ENCODE peak calls at places on chromosomes 16 and 17, in four cellular contexts. One of them, this sample, is unnamed.
A peak's percentile ranks its signal among the peaks of the same experiment; 100 is the strongest.

GRCh38 chr17:15894913-15895658 is 49.8 kb upstream of the ADORA2B start:
- DNase-seq in endothelial cell of umbilical vein: no peak
- DNase-seq in tibial nerve: no peak
- DNase-seq in testis: no peak
- DNase-seq in this sample: no peak

GRCh38 chr16:8063151-8063550 is 527.2 kb downstream of the TMEM114 start:
- DNase-seq in endothelial cell of umbilical vein: no peak
- DNase-seq in tibial nerve: no peak
- DNase-seq in testis: no peak
- DNase-seq in this sample: no peak

GRCh38 chr16:89193021-89193575 is 7.2 kb downstream of the SLC22A31 start:
- DNase-seq in endothelial cell of umbilical vein: peak; percentile 79
- DNase-seq in tibial nerve: no peak
- DNase-seq in testis: no peak
- DNase-seq in this sample: peak; percentile 89

GRCh38 chr17:8109669-8110455 is 8.5 kb downstream of the ALOXE3 start:
- DNase-seq in endothelial cell of umbilical vein: peak; percentile 28
- DNase-seq in tibial nerve: peak; percentile 16
- DNase-seq in testis: peak; percentile 75
- DNase-seq in this sample: peak; percentile 94

GRCh38 chr17:42519546-42520444 is 16.2 kb upstream of the NAGLU start:
- DNase-seq in endothelial cell of umbilical vein: peak; percentile 98
- DNase-seq in tibial nerve: peak; percentile 98
- DNase-seq in testis: peak; percentile 98
- DNase-seq in this sample: peak; percentile 76

GRCh38 chr16:17657037-17657436 is 186.3 kb upstream of the XYLT1 start:
- DNase-seq in endothelial cell of umbilical vein: no peak
- DNase-seq in tibial nerve: no peak
- DNase-seq in testis: no peak
- DNase-seq in this sample: no peak

GRCh38 chr17:56142325-56142724 is 10.9 kb upstream of the ANKFN1 start:
- DNase-seq in endothelial cell of umbilical vein: no peak
- DNase-seq in tibial nerve: peak; percentile 26
- DNase-seq in testis: no peak
- DNase-seq in this sample: no peak

GRCh38 chr16:66926171-66926570 is 836 bp upstream of the RRAD start:
- DNase-seq in endothelial cell of umbilical vein: no peak
- DNase-seq in tibial nerve: no peak
- DNase-seq in testis: peak; percentile 65
- DNase-seq in this sample: no peak

GRCh38 chr17:60652484-60653247 is 25.0 kb upstream of the BCAS3 start:
- DNase-seq in endothelial cell of umbilical vein: no peak
- DNase-seq in tibial nerve: no peak
- DNase-seq in testis: no peak
- DNase-seq in this sample: no peak

GRCh38 chr17:73291260-73291801 is 20.5 kb downstream of the CDC42EP4 start:
- DNase-seq in endothelial cell of umbilical vein: peak; percentile 18
- DNase-seq in tibial nerve: peak; percentile 75
- DNase-seq in testis: no peak
- DNase-seq in this sample: peak; percentile 83

GRCh38 chr16:85615852-85616607 is 2.9 kb downstream of the GSE1 start:
- DNase-seq in endothelial cell of umbilical vein: peak; percentile 49
- DNase-seq in tibial nerve: peak; percentile 81
- DNase-seq in testis: peak; percentile 89
- DNase-seq in this sample: peak; percentile 95

GRCh38 chr17:57256708-57257112 is 387 bp downstream of the MSI2 start:
- DNase-seq in endothelial cell of umbilical vein: peak; percentile 33
- DNase-seq in tibial nerve: peak; percentile 24
- DNase-seq in testis: peak; percentile 20
- DNase-seq in this sample: no peak

GRCh38 chr16:66070140-66070887 is 296.2 kb upstream of the CDH5 start:
- DNase-seq in endothelial cell of umbilical vein: no peak
- DNase-seq in tibial nerve: peak; percentile 52
- DNase-seq in testis: peak; percentile 43
- DNase-seq in this sample: no peak

GRCh38 chr17:34725740-34726139 is 146.4 kb downstream of the TMEM132E start:
- DNase-seq in endothelial cell of umbilical vein: no peak
- DNase-seq in tibial nerve: no peak
- DNase-seq in testis: no peak
- DNase-seq in this sample: no peak

GRCh38 chr17:13031718-13032350 is 14.0 kb upstream of the ELAC2 start:
- DNase-seq in endothelial cell of umbilical vein: peak; percentile 18
- DNase-seq in tibial nerve: peak; percentile 45
- DNase-seq in testis: peak; percentile 74
- DNase-seq in this sample: peak; percentile 81

GRCh38 chr17:50139950-50140885 is 10.3 kb upstream of the SAMD14 start:
- DNase-seq in endothelial cell of umbilical vein: peak; percentile 78
- DNase-seq in tibial nerve: peak; percentile 80
- DNase-seq in testis: peak; percentile 82
- DNase-seq in this sample: peak; percentile 95

GRCh38 chr17:48429638-48430586 is at the start of gene SKAP1:
- DNase-seq in endothelial cell of umbilical vein: no peak
- DNase-seq in tibial nerve: no peak
- DNase-seq in testis: no peak
- DNase-seq in this sample: peak; percentile 91

GRCh38 chr17:52470553-52470952 is 312.0 kb upstream of the CA10 start:
- DNase-seq in endothelial cell of umbilical vein: no peak
- DNase-seq in tibial nerve: no peak
- DNase-seq in testis: no peak
- DNase-seq in this sample: no peak

GRCh38 chr16:67403976-67404555 is 10.8 kb upstream of the TPPP3 start:
- DNase-seq in endothelial cell of umbilical vein: no peak
- DNase-seq in tibial nerve: no peak
- DNase-seq in testis: no peak
- DNase-seq in this sample: no peak

GRCh38 chr17:18380471-18381157 is 3.0 kb downstream of the EVPLL start:
- DNase-seq in endothelial cell of umbilical vein: no peak
- DNase-seq in tibial nerve: no peak
- DNase-seq in testis: no peak
- DNase-seq in this sample: peak; percentile 47

GRCh38 chr16:19231881-19232280 is 53.6 kb upstream of the CLEC19A start:
- DNase-seq in endothelial cell of umbilical vein: no peak
- DNase-seq in tibial nerve: no peak
- DNase-seq in testis: no peak
- DNase-seq in this sample: no peak

GRCh38 chr16:2005646-2006045 is 4.0 kb downstream of the ZNF598 start:
- DNase-seq in endothelial cell of umbilical vein: peak; percentile 45
- DNase-seq in tibial nerve: no peak
- DNase-seq in testis: no peak
- DNase-seq in this sample: peak; percentile 82

GRCh38 chr16:2004795-2005517 is 4.7 kb downstream of the ZNF598 start:
- DNase-seq in endothelial cell of umbilical vein: no peak
- DNase-seq in tibial nerve: no peak
- DNase-seq in testis: peak; percentile 63
- DNase-seq in this sample: peak; percentile 76

GRCh38 chr16:2008009-2008526 is 1.6 kb downstream of the ZNF598 start:
- DNase-seq in endothelial cell of umbilical vein: peak; percentile 46
- DNase-seq in tibial nerve: no peak
- DNase-seq in testis: no peak
- DNase-seq in this sample: peak; percentile 79

GRCh38 chr16:2007081-2007836 is 2.4 kb downstream of the ZNF598 start:
- DNase-seq in endothelial cell of umbilical vein: no peak
- DNase-seq in tibial nerve: no peak
- DNase-seq in testis: no peak
- DNase-seq in this sample: peak; percentile 74

GRCh38 chr16:2006317-2006716 is 3.3 kb downstream of the ZNF598 start:
- DNase-seq in endothelial cell of umbilical vein: no peak
- DNase-seq in tibial nerve: no peak
- DNase-seq in testis: no peak
- DNase-seq in this sample: peak; percentile 65
- TF ChIP-seq POLR2A in endothelial cell of umbilical vein: no peak
- TF ChIP-seq POLR2A in tibial nerve: no peak
- TF ChIP-seq POLR2A in testis: no peak
- TF ChIP-seq POLR2A in this sample: no peak

GRCh38 chr17:75065562-75066151 is 18.6 kb downstream of the KCTD2 start:
- DNase-seq in endothelial cell of umbilical vein: peak; percentile 46
- DNase-seq in tibial nerve: no peak
- DNase-seq in testis: no peak
- DNase-seq in this sample: peak; percentile 31
- TF ChIP-seq CTCF in endothelial cell of umbilical vein: no peak
- TF ChIP-seq CTCF in tibial nerve: no peak
- TF ChIP-seq CTCF in testis: no peak
- TF ChIP-seq CTCF in this sample: no peak

GRCh38 chr16:589658-590159 is at the start of gene RAB40C:
- DNase-seq in endothelial cell of umbilical vein: peak; percentile 97
- DNase-seq in tibial nerve: peak; percentile 98
- DNase-seq in testis: peak; percentile 99
- DNase-seq in this sample: peak; percentile 99
- TF ChIP-seq POLR2A in endothelial cell of umbilical vein: no peak
- TF ChIP-seq POLR2A in tibial nerve: no peak
- TF ChIP-seq POLR2A in testis: no peak
- TF ChIP-seq POLR2A in this sample: no peak

GRCh38 chr17:9728005-9728404 is 63.4 kb downstream of the DHRS7C start:
- DNase-seq in endothelial cell of umbilical vein: no peak
- DNase-seq in tibial nerve: no peak
- DNase-seq in testis: no peak
- DNase-seq in this sample: no peak

GRCh38 chr17:9728564-9728963 is 62.8 kb downstream of the DHRS7C start:
- DNase-seq in endothelial cell of umbilical vein: no peak
- DNase-seq in tibial nerve: no peak
- DNase-seq in testis: no peak
- DNase-seq in this sample: no peak

GRCh38 chr17:9726291-9726690 is 65.1 kb downstream of the DHRS7C start:
- DNase-seq in endothelial cell of umbilical vein: no peak
- DNase-seq in tibial nerve: no peak
- DNase-seq in testis: no peak
- DNase-seq in this sample: no peak

GRCh38 chr17:9729735-9730420 is 61.5 kb downstream of the DHRS7C start:
- DNase-seq in endothelial cell of umbilical vein: no peak
- DNase-seq in tibial nerve: no peak
- DNase-seq in testis: no peak
- DNase-seq in this sample: no peak

DNA sequence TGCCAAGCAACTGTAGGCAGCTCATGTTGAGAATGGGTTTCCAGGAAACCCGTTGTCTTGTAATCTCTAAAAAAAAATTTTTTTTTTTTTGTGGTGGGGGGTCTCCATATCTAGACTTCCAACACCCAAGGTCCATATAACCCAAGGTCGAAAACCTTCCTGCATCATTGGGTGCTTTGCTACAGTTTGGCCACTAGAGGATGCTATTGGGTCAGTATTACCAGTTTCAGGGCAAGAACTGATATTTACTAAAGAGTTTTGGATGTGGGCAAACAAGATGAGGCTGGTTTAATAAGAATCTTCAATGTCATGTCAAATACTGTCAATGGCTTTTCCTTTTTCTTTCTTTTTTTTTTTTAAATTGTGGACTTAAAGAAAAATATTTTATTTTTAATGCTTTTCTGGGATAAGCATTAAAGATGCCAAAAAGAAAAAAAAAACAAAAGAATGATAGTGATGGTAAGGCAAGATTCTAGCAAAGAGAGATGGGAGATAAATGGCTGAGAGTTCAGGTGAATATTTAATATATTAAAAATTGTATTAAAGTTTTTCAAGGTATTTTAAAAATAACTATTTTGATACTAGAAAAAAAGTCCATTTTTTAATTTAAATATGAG is 62.2 kb downstream of the DHRS7C start:
- DNase-seq in endothelial cell of umbilical vein: peak; percentile 7
- DNase-seq in tibial nerve: peak; percentile 30
- DNase-seq in testis: peak; percentile 50
- DNase-seq in this sample: no peak
- TF ChIP-seq CTCF in endothelial cell of umbilical vein: peak; percentile 74
- TF ChIP-seq CTCF in tibial nerve: peak; percentile 86
- TF ChIP-seq CTCF in testis: peak; percentile 91
- TF ChIP-seq CTCF in this sample: peak; percentile 87

DNA sequence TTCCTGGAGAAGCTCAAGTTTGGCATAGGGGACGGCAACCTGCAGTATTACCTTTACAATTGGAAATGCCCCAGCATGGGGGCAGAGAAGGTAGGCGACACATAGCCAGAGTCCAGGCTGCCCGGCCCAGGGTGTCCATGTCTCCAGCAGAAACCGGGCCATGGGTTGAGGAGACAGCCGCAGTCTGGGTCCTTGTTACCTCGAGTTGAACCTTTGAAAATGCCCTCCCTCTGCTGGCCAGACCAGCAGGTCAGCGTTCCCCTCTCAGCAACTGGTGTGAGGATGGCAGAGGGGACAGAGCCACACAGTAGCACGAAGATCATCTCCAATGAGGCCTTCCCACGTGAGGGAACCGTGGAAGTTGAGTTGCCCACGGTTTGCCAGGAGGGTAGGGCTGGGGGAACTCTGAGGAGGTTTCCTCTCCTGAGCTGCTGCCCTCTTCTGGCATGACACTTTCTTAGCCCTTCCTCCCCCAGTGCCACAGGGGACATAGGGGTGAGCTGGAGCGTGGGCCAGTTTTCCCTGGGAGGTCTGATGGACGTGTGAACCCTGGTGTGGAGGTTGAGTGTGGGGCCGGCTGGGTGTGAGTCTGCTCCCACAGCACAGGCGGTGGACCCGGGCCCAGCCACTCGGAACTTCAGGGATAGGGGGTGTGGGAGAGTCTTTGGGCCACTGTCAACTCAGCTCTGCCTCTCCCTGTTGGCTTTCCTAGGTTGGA is 27.2 kb downstream of the PLCD3 start:
- DNase-seq in endothelial cell of umbilical vein: no peak
- DNase-seq in tibial nerve: no peak
- DNase-seq in testis: no peak
- DNase-seq in this sample: no peak
- TF ChIP-seq POLR2A in endothelial cell of umbilical vein: no peak
- TF ChIP-seq POLR2A in tibial nerve: no peak
- TF ChIP-seq POLR2A in testis: no peak
- TF ChIP-seq POLR2A in this sample: no peak

DNA sequence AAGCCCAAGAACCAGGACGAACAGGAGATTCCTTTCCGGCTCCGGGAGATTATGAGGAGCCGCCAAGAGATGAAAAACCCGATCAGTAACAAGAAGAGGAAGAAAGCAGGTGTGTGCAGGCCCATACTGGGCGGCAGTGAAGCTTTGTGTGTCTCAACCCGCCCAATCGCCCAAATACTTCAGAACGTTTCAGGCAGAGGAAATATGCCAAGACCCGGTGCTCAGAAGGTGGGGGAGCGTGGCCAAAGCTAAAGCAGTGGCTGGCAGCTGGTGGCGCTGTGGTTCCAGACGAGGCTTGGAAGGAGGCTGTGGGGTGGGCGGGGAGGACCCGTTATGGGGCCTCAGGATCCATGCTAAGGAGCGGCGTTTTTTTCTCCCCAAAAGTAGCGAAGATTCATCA is 1.2 kb downstream of the CCDC137 start:
- DNase-seq in endothelial cell of umbilical vein: no peak
- DNase-seq in tibial nerve: no peak
- DNase-seq in testis: no peak
- DNase-seq in this sample: no peak
- TF ChIP-seq CTCF in endothelial cell of umbilical vein: no peak
- TF ChIP-seq CTCF in tibial nerve: no peak
- TF ChIP-seq CTCF in testis: no peak
- TF ChIP-seq CTCF in this sample: no peak

GRCh38 chr16:53511084-53511402 is 8.0 kb upstream of the AKTIP start:
- DNase-seq in endothelial cell of umbilical vein: no peak
- DNase-seq in tibial nerve: no peak
- DNase-seq in testis: no peak
- DNase-seq in this sample: peak; percentile 66
- TF ChIP-seq POLR2A in endothelial cell of umbilical vein: no peak
- TF ChIP-seq POLR2A in tibial nerve: no peak
- TF ChIP-seq POLR2A in testis: no peak
- TF ChIP-seq POLR2A in this sample: no peak

GRCh38 chr17:75896360-75897075 is at the start of gene TRIM65:
- DNase-seq in endothelial cell of umbilical vein: peak; percentile 69
- DNase-seq in tibial nerve: peak; percentile 67
- DNase-seq in testis: peak; percentile 81
- DNase-seq in this sample: peak; percentile 97
- TF ChIP-seq CTCF in endothelial cell of umbilical vein: peak; percentile 42
- TF ChIP-seq CTCF in tibial nerve: peak; percentile 41
- TF ChIP-seq CTCF in testis: peak; percentile 16
- TF ChIP-seq CTCF in this sample: no peak